ENCODE peak calls at places on chromosomes 2 and 18, in five cellular contexts. F is CD8-positive, alpha-beta T cell; H is A549; T is fibroblast of mammary gland; D is AG09309. N is an unnamed sample.

GRCh38 chr18:79420033-79420745 is 24.5 kb downstream of the NFATC1 start:
- DNase-seq in T (no peak), F (no peak), H (no peak), D (no peak), N (no peak)

GRCh38 chr2:12352891-12353290 is 363.8 kb upstream of the TRIB2 start:
- DNase-seq in T (no peak), H (no peak), D (no peak), F (no peak), N (peak; percentile 25)

GRCh38 chr2:105287692-105288091 is 41.8 kb downstream of the TGFBRAP1 start:
- DNase-seq in F (no peak), T (peak; percentile 58), H (peak; percentile 68), D (no peak), N (peak; percentile 42)

GRCh38 chr2:64770781-64771334 is 117.1 kb upstream of the SERTAD2 start:
- DNase-seq in F (no peak), D (peak; percentile 87), T (peak; percentile 99), H (no peak), N (peak; percentile 90)

GRCh38 chr18:13463526-13463925 is 245.0 kb downstream of the LDLRAD4 start:
- DNase-seq in F (no peak), H (no peak), T (no peak), D (no peak), N (no peak)

GRCh38 chr2:119289642-119290041 is 66.0 kb downstream of the STEAP3 start:
- DNase-seq in T (no peak), H (no peak), F (no peak), D (no peak), N (no peak)

GRCh38 chr18:27769152-27769551 is 407.8 kb downstream of the CDH2 start:
- DNase-seq in D (no peak), F (no peak), T (no peak), H (no peak), N (no peak)

GRCh38 chr2:136534817-136535216 is 230.5 kb upstream of the THSD7B start:
- DNase-seq in H (no peak), D (no peak), F (no peak), T (no peak), N (no peak)

GRCh38 chr2:58434692-58435091 is 193.6 kb upstream of the FANCL start:
- DNase-seq in H (no peak), T (no peak), F (no peak), D (no peak), N (no peak)

GRCh38 chr2:240418311-240418710 is 17.2 kb upstream of the GPC1 start:
- DNase-seq in T (no peak), F (no peak), D (no peak), H (no peak), N (no peak)

GRCh38 chr2:223945755-223946154 is 620 bp upstream of the WDFY1 start:
- DNase-seq in F (no peak), D (no peak), H (no peak), T (no peak), N (no peak)

GRCh38 chr2:226758886-226759660 is 40.5 kb downstream of the IRS1 start:
- DNase-seq in H (no peak), T (peak; percentile 86), D (no peak), F (no peak), N (peak; percentile 78)

GRCh38 chr18:64407606-64408005 is 258.7 kb upstream of the LINC00305 start:
- DNase-seq in F (no peak), T (no peak), H (no peak), D (no peak), N (no peak)

GRCh38 chr2:72146357-72147302 is 1.0 kb downstream of the CYP26B1 start:
- DNase-seq in D (no peak), T (no peak), H (no peak), F (no peak), N (no peak)

GRCh38 chr18:9803698-9804516 is 81.9 kb upstream of the TXNDC2 start:
- DNase-seq in H (no peak), F (no peak), T (no peak), D (no peak), N (no peak)

GRCh38 chr2:172234716-172235661 is 132.3 kb upstream of the DLX2 start:
- DNase-seq in D (no peak), F (no peak), H (no peak), T (no peak), N (no peak)

GRCh38 chr2:215567504-215567903 is 131.6 kb upstream of the FN1 start:
- DNase-seq in T (no peak), D (no peak), H (no peak), F (no peak), N (no peak)

GRCh38 chr2:23548143-23548769 is 163.3 kb downstream of the KLHL29 start:
- DNase-seq in F (no peak), T (no peak), D (no peak), H (no peak), N (no peak)

GRCh38 chr2:33129661-33130447 is 183.1 kb downstream of the LTBP1 start:
- DNase-seq in F (no peak), T (no peak), H (no peak), D (no peak), N (no peak)

GRCh38 chr2:156339866-156340265 is 7.3 kb upstream of the NR4A2 start:
- DNase-seq in H (no peak), D (no peak), T (no peak), F (no peak), N (no peak)

GRCh38 chr2:100548771-100549170 is 14.0 kb upstream of the PDCL3 start:
- DNase-seq in D (no peak), F (no peak), T (no peak), H (no peak), N (no peak)

GRCh38 chr18:49878567-49878966 is 65.2 kb upstream of the ACAA2 start:
- DNase-seq in T (peak; percentile 28), F (no peak), D (no peak), H (no peak), N (no peak)

GRCh38 chr18:67514901-67515540 is 1.5 kb downstream of the DSEL start:
- DNase-seq in H (no peak), D (no peak), T (peak; percentile 38), F (no peak), N (peak; percentile 25)

GRCh38 chr2:73013941-73014340 is 57.6 kb downstream of the SFXN5 start:
- DNase-seq in F (no peak), H (no peak), D (no peak), T (peak; percentile 41), N (peak; percentile 46)

GRCh38 chr18:5510109-5510846 is 33.5 kb downstream of the EPB41L3 start:
- DNase-seq in F (no peak), H (no peak), T (peak; percentile 90), D (no peak), N (peak; percentile 45)

GRCh38 chr2:69948032-69948962 is 13.1 kb downstream of the ASPRV1 start:
- DNase-seq in H (no peak), T (no peak), D (no peak), F (no peak), N (no peak)

GRCh38 chr2:202158796-202159195 is 79.6 kb downstream of the SUMO1 start:
- DNase-seq in F (no peak), D (no peak), T (peak; percentile 36), H (peak; percentile 39), N (peak; percentile 37)

GRCh38 chr2:9344434-9344833 is 78.9 kb downstream of the ITGB1BP1 start:
- DNase-seq in D (no peak), T (no peak), H (no peak), F (no peak), N (no peak)

GRCh38 chr18:79522451-79523220 is 126.9 kb downstream of the NFATC1 start:
- DNase-seq in D (no peak), H (no peak), F (peak; percentile 38), T (no peak), N (no peak)

GRCh38 chr2:130391872-130392670 is 36.2 kb downstream of the PTPN18 start:
- DNase-seq in T (no peak), F (no peak), D (no peak), H (no peak), N (no peak)

GRCh38 chr2:100291152-100291970 is 30.9 kb downstream of the LONRF2 start:
- DNase-seq in F (peak; percentile 33), H (peak; percentile 99), D (peak; percentile 87), T (peak; percentile 98), N (peak; percentile 97)

GRCh38 chr2:102826904-102827303 is 65.1 kb downstream of the TMEM182 start:
- DNase-seq in H (no peak), D (no peak), F (no peak), T (peak; percentile 42), N (peak; percentile 41)

GRCh38 chr2:877747-878146 is 72.9 kb upstream of the SNTG2 start:
- DNase-seq in D (no peak), H (no peak), F (no peak), T (no peak), N (no peak)

GRCh38 chr2:164981217-164981990 is 26.1 kb upstream of the SLC38A11 start:
- DNase-seq in F (no peak), T (peak; percentile 50), H (peak; percentile 13), D (no peak), N (peak; percentile 53)

GRCh38 chr2:67290451-67290991 is 106.6 kb upstream of the ETAA1 start:
- DNase-seq in F (no peak), T (peak; percentile 76), H (peak; percentile 51), D (peak; percentile 62), N (peak; percentile 70)

GRCh38 chr2:211026109-211026508 is 469.7 kb downstream of the CPS1 start:
- DNase-seq in F (no peak), D (no peak), H (no peak), T (no peak), N (no peak)

GRCh38 chr2:180695570-180695969 is 284.8 kb upstream of the UBE2E3 start:
- DNase-seq in T (no peak), F (no peak), H (no peak), D (no peak), N (no peak)
- H3K4me3 ChIP-seq in T (no peak overlapping the region), F (no peak overlapping the region), H (no peak overlapping the region), D (no peak overlapping the region), N (no peak overlapping the region)

GRCh38 chr2:207082619-207083018 is 83.1 kb downstream of the KLF7 start:
- DNase-seq in H (no peak), D (no peak), F (no peak), T (no peak), N (peak; percentile 55)
- H3K4me3 ChIP-seq in H (no peak overlapping the region), D (no peak overlapping the region), F (no peak overlapping the region), T (no peak overlapping the region), N (no peak overlapping the region)

GRCh38 chr2:203498161-203498560 is 36.9 kb downstream of the RAPH1 start:
- DNase-seq in H (peak; percentile 74), D (peak; percentile 50), T (peak; percentile 93), F (no peak), N (peak; percentile 80)
- H3K4me3 ChIP-seq in H (no peak overlapping the region), D (no peak overlapping the region), T (no peak overlapping the region), F (no peak overlapping the region), N (no peak overlapping the region)

GRCh38 chr2:20757405-20758090 is 65.4 kb downstream of the LDAH start:
- DNase-seq in T (no peak), D (no peak), F (no peak), H (no peak), N (no peak)
- H3K4me3 ChIP-seq in T (no peak overlapping the region), D (no peak overlapping the region), F (no peak overlapping the region), H (no peak overlapping the region), N (no peak overlapping the region)

GRCh38 chr2:26186371-26186770 is 13.5 kb downstream of the GAREM2 start:
- DNase-seq in F (no peak), T (no peak), D (no peak), H (no peak), N (no peak)

GRCh38 chr2:26184555-26185303 is 11.8 kb downstream of the GAREM2 start:
- DNase-seq in F (peak; percentile 78), H (peak; percentile 86), T (peak; percentile 77), D (peak; percentile 18), N (peak; percentile 51)

GRCh38 chr2:26185304-26185928 is 12.5 kb downstream of the GAREM2 start:
- DNase-seq in H (no peak), T (no peak), D (no peak), F (no peak), N (no peak)

GRCh38 chr2:26187114-26187513 is 14.2 kb downstream of the GAREM2 start:
- DNase-seq in H (no peak), T (no peak), F (no peak), D (no peak), N (no peak)

GRCh38 chr2:26185954-26186353 is 13.1 kb downstream of the GAREM2 start:
- DNase-seq in F (no peak), H (no peak), T (no peak), D (no peak), N (no peak)
- H3K4me3 ChIP-seq in F (no peak overlapping the region), H (no peak overlapping the region), T (no peak overlapping the region), D (no peak overlapping the region), N (no peak overlapping the region)

N was measured in astrocyte of the spinal cord.